ENCODE peak calls at places on chromosomes 4 and X, in four cellular contexts. U, L, E and X are unnamed samples.

GRCh38 chrX:124325732-124326131 is 6.7 kb upstream of the TEX13D start:
- DNase-seq in U (no peak), L (no peak), E (no peak), X (no peak)

GRCh38 chrX:30521440-30522182 is 56.0 kb downstream of the TASL start:
- DNase-seq in U (no peak), L (no peak), E (no peak), X (no peak)

GRCh38 chr4:101074326-101074725 is 273.0 kb downstream of the PPP3CA start:
- DNase-seq in U (no peak), L (no peak), E (no peak), X (no peak)

GRCh38 chrX:39650883-39651282 is 446.9 kb downstream of the BCOR start:
- DNase-seq in U (no peak), L (no peak), E (no peak), X (no peak)

GRCh38 chrX:69024931-69025330 is 140.3 kb downstream of the PJA1 start:
- DNase-seq in U (no peak), L (peak), E (no peak), X (no peak)

GRCh38 chr4:65825121-65825520 is 154.8 kb upstream of the EPHA5 start:
- DNase-seq in U (no peak), L (no peak), E (no peak), X (no peak)

GRCh38 chr4:132865458-132865857 is 283.6 kb upstream of the PCDH10 start:
- DNase-seq in U (no peak), L (no peak), E (no peak), X (no peak)

GRCh38 chrX:10486373-10486772 is 134.0 kb downstream of the MID1 start:
- DNase-seq in U (no peak), L (no peak), E (no peak), X (no peak)

GRCh38 chrX:46575991-46576392 is 2.4 kb downstream of the CHST7 start:
- DNase-seq in U (no peak), L (no peak), E (peak), X (no peak)

GRCh38 chr4:182010876-182011275 is 232.3 kb upstream of the TENM3 start:
- DNase-seq in U (no peak), L (no peak), E (no peak), X (no peak)

GRCh38 chr4:1749370-1749769 is 28.0 kb downstream of the TACC3 start:
- DNase-seq in U (no peak), L (no peak), E (no peak), X (no peak)

GRCh38 chr4:7808181-7808580 is 131.5 kb downstream of the AFAP1 start:
- DNase-seq in U (no peak), L (no peak), E (no peak), X (no peak)
- H3K27ac ChIP-seq in U (no peak), L (no peak), E (no peak), X (peak)

GRCh38 chrX:44882635-44883034 is 9.6 kb downstream of the KDM6A start:
- DNase-seq in U (no peak), L (no peak), E (no peak), X (no peak)
- TF ChIP-seq PBX3 in U (no peak), L (no peak), E (no peak), X (no peak)

GRCh38 chrX:65924938-65925507 is 114.9 kb downstream of the VSIG4 start:
- DNase-seq in U (no peak), L (no peak), E (no peak), X (peak)

GRCh38 chrX:65921363-65921762 is 118.5 kb downstream of the VSIG4 start:
- DNase-seq in U (no peak), L (no peak), E (no peak), X (no peak)

GRCh38 chrX:65926095-65927019 is 113.5 kb downstream of the VSIG4 start:
- DNase-seq in U (peak), L (no peak), E (no peak), X (no peak)

GRCh38 chrX:65928522-65928921 is 111.4 kb downstream of the VSIG4 start:
- DNase-seq in U (no peak), L (no peak), E (no peak), X (no peak)

DNA sequence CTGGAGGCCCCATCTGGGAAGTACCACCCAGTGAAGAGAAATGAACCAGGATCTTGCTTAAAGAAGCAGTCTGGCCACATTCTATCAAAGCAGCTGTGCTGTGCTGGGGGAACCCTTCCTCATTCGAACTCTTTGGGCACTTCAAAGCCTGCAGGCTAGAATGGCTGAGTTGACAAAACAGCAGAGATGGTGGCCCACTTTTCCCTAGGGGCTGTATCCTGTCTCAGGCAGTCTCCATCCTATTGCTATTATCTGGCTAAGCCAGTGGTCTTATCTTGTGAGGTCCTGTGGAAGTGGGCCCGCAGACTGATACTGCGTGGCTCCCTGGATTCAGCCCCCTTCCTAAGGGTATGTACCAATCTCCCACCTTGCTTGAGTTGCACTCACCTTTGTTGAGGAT is 114.3 kb downstream of the VSIG4 start:
- DNase-seq in U (no peak), L (no peak), E (no peak), X (no peak)
- H3K27ac ChIP-seq in U (peak), L (no peak), E (no peak), X (no peak)

GRCh38 chrX:132043977-132044376 is 20.9 kb downstream of the STK26 start:
- DNase-seq in U (no peak), L (no peak), E (no peak), X (no peak)

GRCh38 chrX:132037479-132037993 is 14.4 kb downstream of the STK26 start:
- DNase-seq in U (no peak), L (no peak), E (no peak), X (no peak)

GRCh38 chrX:132040066-132040465 is 17.0 kb downstream of the STK26 start:
- DNase-seq in U (no peak), L (no peak), E (no peak), X (no peak)

GRCh38 chrX:132044953-132045352 is 21.9 kb downstream of the STK26 start:
- DNase-seq in U (no peak), L (no peak), E (no peak), X (no peak)

DNA sequence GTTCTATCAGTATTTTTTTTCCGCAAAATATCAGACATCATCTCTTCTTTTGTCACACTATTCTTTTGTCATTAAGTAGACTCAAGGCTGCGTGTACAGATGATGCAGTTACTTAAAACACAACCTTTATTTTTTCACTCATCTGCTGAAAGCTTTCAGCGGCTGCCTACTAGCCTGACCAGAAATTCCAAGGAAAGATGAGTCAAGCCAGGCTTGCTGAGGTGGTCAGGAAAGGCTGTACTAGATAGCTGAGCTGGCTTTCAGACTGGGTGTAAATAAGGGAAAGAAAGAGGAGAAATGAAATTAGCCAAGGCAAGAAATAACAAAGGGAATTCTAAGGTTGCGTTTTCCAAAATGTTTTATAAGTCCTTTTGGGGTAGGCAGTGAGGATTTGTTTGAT is 17.9 kb downstream of the STK26 start:
- DNase-seq in U (no peak), L (no peak), E (no peak), X (no peak)
- TF ChIP-seq PBX3 in U (no peak), L (no peak), E (no peak), X (no peak)

DNA sequence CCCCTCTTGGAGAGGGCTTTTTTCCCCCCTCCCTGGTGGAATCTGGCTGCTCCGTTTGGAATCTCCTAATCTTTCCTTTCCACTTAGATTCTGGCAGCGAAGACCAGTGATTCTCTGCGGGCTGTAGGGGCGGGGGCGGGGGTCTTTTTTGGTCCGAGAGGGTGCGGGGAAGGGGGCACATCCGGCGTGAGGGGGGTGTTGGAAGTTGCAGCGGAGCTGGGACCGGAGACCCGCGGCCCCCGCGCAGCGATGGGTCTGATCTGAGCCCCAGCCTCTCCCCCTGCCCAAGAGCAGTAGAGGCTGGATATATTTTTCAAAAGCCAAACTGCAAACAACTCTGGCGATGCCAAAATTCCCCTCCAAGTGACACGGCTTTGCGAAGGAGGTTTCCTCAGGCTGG is 307 bp downstream of the GRID2 start:
- DNase-seq in U (no peak), L (peak), E (no peak), X (no peak)
- H3K27ac ChIP-seq in U (no peak), L (no peak), E (no peak), X (no peak)

GRCh38 chrX:71304561-71304960 is 3.0 kb downstream of the ITGB1BP2 start:
- DNase-seq in U (no peak), L (no peak), E (no peak), X (no peak)
- TF ChIP-seq PBX3 in U (no peak), L (no peak), E (no peak), X (no peak)